ENCODE peak calls at places on chromosomes 16 and 17, in seven cellular contexts. U, R, W, G, P, Y and E are unnamed samples.
A peak's percentile ranks its signal among the peaks of the same experiment; 100 is the strongest.

GRCh38 chr17:64147110-64148016 is 17.4 kb upstream of the ERN1 start:
- DNase-seq in G (no peak), U (peak; percentile 44), W (no peak), Y (peak; percentile 90), R (peak; percentile 27), P (no peak), E (no peak)

GRCh38 chr17:50850640-50851039 is 15.3 kb downstream of the WFIKKN2 start:
- DNase-seq in W (no peak), R (no peak), Y (no peak), G (no peak), P (no peak), U (no peak), E (no peak)

GRCh38 chr16:54507091-54507490 is 220.5 kb upstream of the IRX3 start:
- DNase-seq in W (no peak), P (no peak), R (no peak), Y (no peak), U (no peak), G (no peak), E (no peak)

GRCh38 chr17:76907352-76907751 is 39.1 kb downstream of the MGAT5B start:
- DNase-seq in Y (no peak), W (no peak), U (no peak), G (no peak), P (no peak), R (no peak), E (no peak)

GRCh38 chr17:80781188-80781577 is 210.5 kb upstream of the CHMP6 start:
- DNase-seq in Y (no peak), U (no peak), P (no peak), R (no peak), G (no peak), W (no peak), E (no peak)

GRCh38 chr16:89370081-89370511 is 120.3 kb downstream of the ANKRD11 start:
- DNase-seq in P (no peak), U (peak; percentile 37), R (peak; percentile 30), W (no peak), G (peak; percentile 44), Y (peak; percentile 70), E (no peak)

GRCh38 chr17:75779987-75780889 is 4.4 kb upstream of the UNK start:
- DNase-seq in Y (no peak), R (no peak), W (no peak), U (no peak), G (no peak), P (no peak), E (no peak)

GRCh38 chr17:73069846-73070245 is 22.6 kb downstream of the SLC39A11 start:
- DNase-seq in U (no peak), G (no peak), Y (peak; percentile 51), P (no peak), W (no peak), R (no peak), E (no peak)

GRCh38 chr17:77235370-77236080 is 94.8 kb downstream of the SEC14L1 start:
- DNase-seq in P (no peak), G (peak; percentile 88), Y (no peak), W (no peak), U (no peak), R (peak; percentile 98), E (no peak)

GRCh38 chr17:40963838-40964237 is 2.9 kb downstream of the KRT39 start:
- DNase-seq in P (no peak), W (no peak), U (peak; percentile 16), R (peak; percentile 20), G (no peak), Y (peak; percentile 55), E (no peak)

GRCh38 chr17:10215286-10215685 is 16.9 kb upstream of the GAS7 start:
- DNase-seq in P (no peak), U (no peak), W (no peak), Y (no peak), R (no peak), G (no peak), E (no peak)

GRCh38 chr17:21376835-21377690 is 906 bp downstream of the KCNJ12 start:
- DNase-seq in R (peak; percentile 31), Y (peak; percentile 7), P (peak; percentile 73), W (no peak), G (peak; percentile 8), U (peak; percentile 60), E (peak; percentile 61)

GRCh38 chr16:81511371-81511770 is 66.8 kb downstream of the CMIP start:
- DNase-seq in Y (peak; percentile 94), G (peak; percentile 89), U (peak; percentile 82), W (no peak), R (peak; percentile 60), P (no peak), E (no peak)

GRCh38 chr17:75475144-75475835 is 18.9 kb downstream of the TMEM94 start:
- DNase-seq in P (no peak), Y (no peak), U (no peak), R (no peak), G (peak; percentile 38), W (no peak), E (no peak)

GRCh38 chr17:75238684-75239191 is 22.7 kb downstream of the GGA3 start:
- DNase-seq in P (peak; percentile 72), U (peak; percentile 83), W (peak; percentile 44), G (peak; percentile 69), Y (peak; percentile 80), R (peak; percentile 67), E (peak; percentile 85)

GRCh38 chr17:44417553-44417952 is 28.1 kb upstream of the ITGA2B start:
- DNase-seq in Y (peak; percentile 13), W (no peak), U (peak; percentile 22), R (peak; percentile 59), P (no peak), G (peak; percentile 97), E (no peak)

GRCh38 chr16:27771201-27771910 is 221.4 kb downstream of the KATNIP start:
- DNase-seq in U (no peak), G (no peak), W (no peak), R (no peak), P (no peak), Y (no peak), E (no peak)

GRCh38 chr17:35807371-35808144 is 1.7 kb upstream of the TAF15 start:
- DNase-seq in G (peak; percentile 74), U (no peak), Y (no peak), P (no peak), W (no peak), R (peak; percentile 59), E (no peak)

GRCh38 chr16:17211797-17212196 is 259.0 kb downstream of the XYLT1 start:
- DNase-seq in G (no peak), R (no peak), Y (peak; percentile 32), P (peak; percentile 67), W (peak; percentile 36), U (peak; percentile 87), E (peak; percentile 70)

GRCh38 chr17:76909971-76910760 is 42.0 kb downstream of the MGAT5B start:
- DNase-seq in R (peak; percentile 55), P (peak; percentile 91), W (peak; percentile 74), Y (peak; percentile 60), G (peak; percentile 41), U (peak; percentile 86), E (peak; percentile 89)

GRCh38 chr16:68605746-68606145 is 39.4 kb upstream of the CDH3 start:
- DNase-seq in W (no peak), R (no peak), Y (no peak), U (peak; percentile 57), G (no peak), P (no peak), E (no peak)

GRCh38 chr17:41613277-41614082 is 913 bp upstream of the KRT16 start:
- DNase-seq in U (no peak), Y (no peak), P (no peak), G (no peak), W (no peak), R (no peak), E (no peak)

GRCh38 chr16:3059041-3059722 is 6.3 kb upstream of the IL32 start:
- DNase-seq in Y (peak; percentile 96), U (peak; percentile 94), G (peak; percentile 81), R (peak; percentile 94), W (peak; percentile 94), P (peak; percentile 96), E (peak; percentile 92)

GRCh38 chr16:56225013-56225742 is 33.9 kb downstream of the GNAO1 start:
- DNase-seq in P (no peak), W (no peak), Y (no peak), G (no peak), U (no peak), R (no peak), E (no peak)

GRCh38 chr16:65961491-65962143 is 404.9 kb upstream of the CDH5 start:
- DNase-seq in W (no peak), P (no peak), G (peak; percentile 7), Y (no peak), U (no peak), R (no peak), E (no peak)

GRCh38 chr16:65967376-65967775 is 399.1 kb upstream of the CDH5 start:
- DNase-seq in Y (no peak), U (no peak), P (no peak), W (no peak), G (peak; percentile 45), R (peak; percentile 12), E (no peak)

GRCh38 chr16:65959978-65960377 is 406.5 kb upstream of the CDH5 start:
- DNase-seq in P (no peak), G (no peak), W (no peak), Y (no peak), R (no peak), U (no peak), E (no peak)

GRCh38 chr16:65965632-65966031 is 400.9 kb upstream of the CDH5 start:
- DNase-seq in Y (peak; percentile 70), G (no peak), U (no peak), W (no peak), R (no peak), P (no peak), E (no peak)

GRCh38 chr16:65964752-65965151 is 401.7 kb upstream of the CDH5 start:
- DNase-seq in U (peak; percentile 17), G (no peak), R (no peak), Y (peak; percentile 17), W (no peak), P (no peak), E (peak; percentile 36)
- H4K8ac ChIP-seq in U (no peak overlapping the region), G (no peak overlapping the region), R (no peak overlapping the region), Y (no peak overlapping the region), W (no peak overlapping the region), P (no peak overlapping the region), E (no peak overlapping the region)

DNA sequence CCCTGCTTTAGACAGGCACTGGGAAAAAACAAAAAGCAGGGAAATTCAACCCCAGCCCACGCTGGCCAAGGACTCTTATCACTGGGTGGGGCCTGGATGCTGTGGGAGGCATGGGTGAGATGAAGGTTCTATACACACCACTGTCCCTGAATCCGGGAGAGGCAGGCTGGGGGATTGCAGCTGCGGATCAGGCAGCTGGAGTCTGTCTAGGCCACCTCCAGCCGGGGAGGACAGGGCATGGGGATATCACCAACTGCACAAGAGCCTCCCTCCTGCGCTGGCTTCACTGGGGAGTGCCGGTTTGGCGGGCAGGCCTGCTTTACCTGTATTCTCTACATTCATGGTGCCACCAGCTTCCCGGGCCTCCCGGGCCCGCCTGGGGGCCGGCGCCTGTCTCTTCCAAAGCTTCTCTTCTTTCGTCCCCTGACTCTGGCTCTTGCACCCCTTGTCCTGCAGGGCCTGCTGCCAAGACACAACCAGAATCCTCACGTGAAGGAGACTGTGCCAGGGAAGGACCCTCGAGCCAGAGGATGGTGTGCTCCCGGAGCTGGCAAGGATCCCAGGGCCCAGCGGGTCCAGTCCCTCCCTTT is 13.9 kb downstream of the KIFC3 start:
- DNase-seq in W (no peak), Y (no peak), R (no peak), P (no peak), G (no peak), U (peak; percentile 66), E (no peak)
- H2AK5ac ChIP-seq in W (no peak overlapping the region), Y (no peak overlapping the region), R (no peak overlapping the region), P (peak overlapping the region; percentile 39), G (no peak overlapping the region), U (no peak overlapping the region), E (no peak overlapping the region)

GRCh38 chr16:83002351-83003334 is 375.9 kb downstream of the CDH13 start:
- DNase-seq in W (no peak), Y (no peak), R (peak; percentile 40), P (no peak), U (peak; percentile 7), G (peak; percentile 54), E (no peak)
- H4K8ac ChIP-seq in W (no peak overlapping the region), Y (no peak overlapping the region), R (peak overlapping the region; percentile 19), P (no peak overlapping the region), U (no peak overlapping the region), G (no peak overlapping the region), E (no peak overlapping the region)

GRCh38 chr17:70956731-70957130 is 787.4 kb downstream of the KCNJ2 start:
- DNase-seq in W (no peak), U (no peak), P (no peak), Y (no peak), R (no peak), G (peak; percentile 12), E (no peak)
- H2AK5ac ChIP-seq in W (no peak overlapping the region), U (no peak overlapping the region), P (no peak overlapping the region), Y (no peak overlapping the region), R (no peak overlapping the region), G (no peak overlapping the region), E (no peak overlapping the region)